ENCODE peak calls at places on chromosomes 1 and 21, in ten cellular contexts. I is T-helper 9 cell, Z is NCI-H774, U is IMR-90, L is HFF-Myc, W is HT1080, Y is anterior cingulate cortex, O is M059J, N is Caki2, K is uterus. C is an unnamed sample.

GRCh38 chr1:88293791-88294190 is 390.3 kb upstream of the PKN2 start:
- DNase-seq in I (no peak), Z (no peak), U (no peak), L (no peak), W (no peak), Y (no peak), O (no peak), N (no peak), K (no peak), C (no peak)

GRCh38 chr1:20124451-20125057 is 5.2 kb upstream of the PLA2G2D start:
- DNase-seq in I (no peak), Z (no peak), U (peak), L (peak), W (peak), Y (no peak), O (peak), N (peak), K (peak), C (no peak)

GRCh38 chr1:25695066-25695990 is 78.7 kb downstream of the MAN1C1 start:
- DNase-seq in I (no peak), Z (no peak), U (peak), L (no peak), W (peak), Y (peak), O (peak), N (peak), K (peak), C (no peak)

GRCh38 chr1:30706528-30706927 is 16.9 kb downstream of the MATN1 start:
- DNase-seq in I (no peak), Z (peak), U (peak), L (no peak), W (no peak), Y (peak), O (peak), N (peak), K (peak), C (peak)

GRCh38 chr1:155360051-155360450 is 39.4 kb downstream of the RUSC1 start:
- DNase-seq in I (no peak), Z (no peak), U (no peak), L (no peak), W (no peak), Y (no peak), O (no peak), N (no peak), K (no peak), C (no peak)

GRCh38 chr1:118692143-118692542 is 296.0 kb downstream of the TBX15 start:
- DNase-seq in I (no peak), Z (no peak), U (no peak), L (no peak), W (no peak), Y (no peak), O (no peak), N (no peak), K (no peak), C (no peak)

GRCh38 chr1:178495158-178495557 is 1.6 kb downstream of the CLEC20A start:
- DNase-seq in I (no peak), Z (no peak), U (no peak), L (no peak), W (no peak), Y (no peak), O (no peak), N (no peak), K (no peak), C (no peak)

GRCh38 chr1:231121533-231121932 is 40.3 kb upstream of the TRIM67 start:
- DNase-seq in I (no peak), Z (no peak), U (no peak), L (no peak), W (no peak), Y (no peak), O (no peak), N (no peak), K (no peak), C (peak)

GRCh38 chr1:51663105-51663504 is 46.2 kb downstream of the OSBPL9 start:
- DNase-seq in I (no peak), Z (no peak), U (peak), L (no peak), W (no peak), Y (no peak), O (peak), N (no peak), K (no peak), C (no peak)

GRCh38 chr1:162319510-162320160 is 57.0 kb downstream of the SPATA46 start:
- DNase-seq in I (no peak), Z (no peak), U (peak), L (no peak), W (peak), Y (no peak), O (peak), N (no peak), K (no peak), C (no peak)

GRCh38 chr1:192983349-192983980 is 75.7 kb downstream of the UCHL5 start:
- DNase-seq in I (no peak), Z (no peak), U (peak), L (no peak), W (no peak), Y (no peak), O (no peak), N (peak), K (no peak), C (no peak)

GRCh38 chr1:179129702-179130473 is 48.0 kb downstream of the TOR3A start:
- DNase-seq in I (no peak), Z (peak), U (peak), L (no peak), W (peak), Y (no peak), O (peak), N (peak), K (no peak), C (no peak)

GRCh38 chr1:36199934-36200741 is 24.1 kb upstream of the THRAP3 start:
- DNase-seq in I (no peak), Z (no peak), U (peak), L (no peak), W (peak), Y (peak), O (peak), N (no peak), K (no peak), C (no peak)

GRCh38 chr1:60044881-60045280 is 28.7 kb downstream of the C1orf87 start:
- DNase-seq in I (no peak), Z (no peak), U (no peak), L (no peak), W (no peak), Y (no peak), O (no peak), N (no peak), K (no peak), C (no peak)

GRCh38 chr1:98704474-98704873 is 43.0 kb downstream of the SNX7 start:
- DNase-seq in I (no peak), Z (no peak), U (peak), L (peak), W (peak), Y (peak), O (peak), N (no peak), K (no peak), C (peak)

GRCh38 chr1:196387766-196388165 is 220.5 kb downstream of the KCNT2 start:
- DNase-seq in I (no peak), Z (no peak), U (peak), L (no peak), W (peak), Y (no peak), O (peak), N (no peak), K (no peak), C (no peak)

GRCh38 chr1:9292361-9293240 is at the start of gene SPSB1:
- DNase-seq in I (peak), Z (peak), U (peak), L (no peak), W (peak), Y (peak), O (peak), N (peak), K (peak), C (peak)

GRCh38 chr1:56644941-56645662 is at the start of gene PRKAA2:
- DNase-seq in I (no peak), Z (peak), U (peak), L (no peak), W (peak), Y (peak), O (peak), N (peak), K (peak), C (peak)

GRCh38 chr21:35208117-35208516 is 159.0 kb upstream of the RUNX1 start:
- DNase-seq in I (no peak), Z (no peak), U (no peak), L (no peak), W (no peak), Y (no peak), O (no peak), N (no peak), K (no peak), C (no peak)

GRCh38 chr1:30183895-30184294 is 539.5 kb downstream of the MATN1 start:
- DNase-seq in I (no peak), Z (no peak), U (no peak), L (no peak), W (no peak), Y (no peak), O (no peak), N (no peak), K (no peak), C (no peak)

GRCh38 chr1:25673456-25673855 is 56.9 kb downstream of the MAN1C1 start:
- DNase-seq in I (no peak), Z (no peak), U (no peak), L (no peak), W (no peak), Y (no peak), O (no peak), N (no peak), K (no peak), C (no peak)

GRCh38 chr1:118247593-118247992 is 62.6 kb upstream of the SPAG17 start:
- DNase-seq in I (no peak), Z (peak), U (peak), L (peak), W (peak), Y (no peak), O (peak), N (no peak), K (no peak), C (peak)

GRCh38 chr1:1891349-1892078 is 627 bp upstream of the GNB1 start:
- DNase-seq in I (peak), Z (peak), U (peak), L (no peak), W (peak), Y (peak), O (peak), N (peak), K (peak), C (peak)

GRCh38 chr1:11929849-11930248 is 3.6 kb upstream of the KIAA2013 start:
- DNase-seq in I (no peak), Z (no peak), U (peak), L (peak), W (peak), Y (peak), O (peak), N (peak), K (peak), C (peak)

C was measured in NCI-H1417.